ENCODE peak calls at places on chromosomes 3 and 15, in five cellular contexts. One of them, this sample, is unnamed.

GRCh38 chr15:75206803-75207617 is 5.3 kb downstream of the C15orf39 start:
- DNase-seq in skeletal muscle cell: no peak
- DNase-seq in nucleus accumbens: no peak
- DNase-seq in GM04503: no peak
- DNase-seq in mucosa of gallbladder: peak
- DNase-seq in this sample: no peak

GRCh38 chr15:71093089-71094024 is 21.9 kb upstream of the THSD4 start:
- DNase-seq in skeletal muscle cell: no peak
- DNase-seq in nucleus accumbens: no peak
- DNase-seq in GM04503: no peak
- DNase-seq in mucosa of gallbladder: peak
- DNase-seq in this sample: peak

GRCh38 chr3:32257641-32258438 is 19.4 kb downstream of the CMTM8 start:
- DNase-seq in GM04503: no peak
- DNase-seq in nucleus accumbens: no peak
- DNase-seq in mucosa of gallbladder: no peak
- DNase-seq in skeletal muscle cell: no peak
- DNase-seq in this sample: no peak

GRCh38 chr3:101995371-101996046 is 146.2 kb downstream of the NFKBIZ start:
- DNase-seq in mucosa of gallbladder: no peak
- DNase-seq in nucleus accumbens: no peak
- DNase-seq in GM04503: no peak
- DNase-seq in skeletal muscle cell: peak
- DNase-seq in this sample: no peak

GRCh38 chr3:8937064-8938020 is 25.9 kb downstream of the RAD18 start:
- DNase-seq in skeletal muscle cell: peak
- DNase-seq in GM04503: peak
- DNase-seq in mucosa of gallbladder: no peak
- DNase-seq in nucleus accumbens: no peak
- DNase-seq in this sample: no peak

GRCh38 chr15:101156509-101157159 is 95.2 kb downstream of the CHSY1 start:
- DNase-seq in GM04503: no peak
- DNase-seq in nucleus accumbens: no peak
- DNase-seq in skeletal muscle cell: peak
- DNase-seq in mucosa of gallbladder: no peak
- DNase-seq in this sample: peak

GRCh38 chr15:71296032-71296686 is 180.9 kb downstream of the THSD4 start:
- DNase-seq in GM04503: no peak
- DNase-seq in nucleus accumbens: no peak
- DNase-seq in skeletal muscle cell: peak
- DNase-seq in mucosa of gallbladder: no peak
- DNase-seq in this sample: no peak

GRCh38 chr3:13028010-13028821 is 45.0 kb downstream of the IQSEC1 start:
- DNase-seq in GM04503: no peak
- DNase-seq in skeletal muscle cell: no peak
- DNase-seq in nucleus accumbens: no peak
- DNase-seq in mucosa of gallbladder: no peak
- DNase-seq in this sample: no peak

GRCh38 chr3:5442106-5442785 is 254.7 kb downstream of the EDEM1 start:
- DNase-seq in mucosa of gallbladder: no peak
- DNase-seq in GM04503: no peak
- DNase-seq in nucleus accumbens: no peak
- DNase-seq in skeletal muscle cell: no peak
- DNase-seq in this sample: no peak

GRCh38 chr3:50655009-50655830 is 19.5 kb upstream of the DOCK3 start:
- DNase-seq in skeletal muscle cell: no peak
- DNase-seq in nucleus accumbens: no peak
- DNase-seq in mucosa of gallbladder: no peak
- DNase-seq in GM04503: no peak
- DNase-seq in this sample: no peak